ENCODE peak calls at places on chromosomes 16 and 17, in five cellular contexts. One of them, this sample, is unnamed.

GRCh38 chr16:27689711-27690110 is 139.8 kb downstream of the KATNIP start:
- DNase-seq in Panc1: no peak
- DNase-seq in RWPE2: no peak
- DNase-seq in hepatocyte: no peak
- DNase-seq in heart right ventricle: no peak
- DNase-seq in this sample: no peak

GRCh38 chr17:59890720-59891119 is 2.0 kb downstream of the TUBD1 start:
- DNase-seq in Panc1: no peak
- DNase-seq in RWPE2: no peak
- DNase-seq in hepatocyte: peak; percentile 7
- DNase-seq in heart right ventricle: no peak
- DNase-seq in this sample: no peak

GRCh38 chr16:29876186-29876577 is 13.2 kb upstream of the CDIPT start:
- DNase-seq in Panc1: no peak
- DNase-seq in RWPE2: no peak
- DNase-seq in hepatocyte: no peak
- DNase-seq in heart right ventricle: no peak
- DNase-seq in this sample: peak; percentile 92

GRCh38 chr17:75570772-75571171 is 16.8 kb upstream of the MYO15B start:
- DNase-seq in Panc1: no peak
- DNase-seq in RWPE2: peak; percentile 68
- DNase-seq in hepatocyte: peak; percentile 2
- DNase-seq in heart right ventricle: no peak
- DNase-seq in this sample: no peak

GRCh38 chr17:12406623-12407228 is 259.0 kb upstream of the MYOCD start:
- DNase-seq in Panc1: no peak
- DNase-seq in RWPE2: no peak
- DNase-seq in hepatocyte: peak; percentile 19
- DNase-seq in heart right ventricle: no peak
- DNase-seq in this sample: no peak

GRCh38 chr17:8151641-8152111 is 528 bp downstream of the PER1 start:
- DNase-seq in Panc1: no peak
- DNase-seq in RWPE2: no peak
- DNase-seq in hepatocyte: peak; percentile 78
- DNase-seq in heart right ventricle: peak; percentile 95
- DNase-seq in this sample: no peak

GRCh38 chr17:38894276-38894675 is 24.4 kb downstream of the LASP1 start:
- DNase-seq in Panc1: no peak
- DNase-seq in RWPE2: no peak
- DNase-seq in hepatocyte: no peak
- DNase-seq in heart right ventricle: no peak
- DNase-seq in this sample: no peak

GRCh38 chr16:81956213-81956948 is 54.9 kb downstream of the SDR42E1 start:
- DNase-seq in Panc1: no peak
- DNase-seq in RWPE2: no peak
- DNase-seq in hepatocyte: no peak
- DNase-seq in heart right ventricle: no peak
- DNase-seq in this sample: no peak

GRCh38 chr16:71453051-71453450 is 9.0 kb downstream of the ZNF23 start:
- DNase-seq in Panc1: no peak
- DNase-seq in RWPE2: no peak
- DNase-seq in hepatocyte: no peak
- DNase-seq in heart right ventricle: no peak
- DNase-seq in this sample: no peak

GRCh38 chr17:17724307-17724921 is 43.2 kb downstream of the RAI1 start:
- DNase-seq in Panc1: no peak
- DNase-seq in RWPE2: no peak
- DNase-seq in hepatocyte: peak; percentile 51
- DNase-seq in heart right ventricle: peak; percentile 64
- DNase-seq in this sample: peak; percentile 95

GRCh38 chr16:90057738-90058173 is 19.4 kb downstream of the PRDM7 start:
- DNase-seq in Panc1: no peak
- DNase-seq in RWPE2: no peak
- DNase-seq in hepatocyte: peak; percentile 55
- DNase-seq in heart right ventricle: no peak
- DNase-seq in this sample: no peak

GRCh38 chr16:54054237-54054780 is 232.3 kb downstream of the IRX3 start:
- DNase-seq in Panc1: no peak
- DNase-seq in RWPE2: no peak
- DNase-seq in hepatocyte: no peak
- DNase-seq in heart right ventricle: no peak
- DNase-seq in this sample: no peak

GRCh38 chr17:77834170-77835115 is 124.1 kb upstream of the TNRC6C start:
- DNase-seq in Panc1: no peak
- DNase-seq in RWPE2: peak; percentile 80
- DNase-seq in hepatocyte: peak; percentile 92
- DNase-seq in heart right ventricle: peak; percentile 67
- DNase-seq in this sample: peak; percentile 88

GRCh38 chr17:41530062-41531048 is 2.2 kb upstream of the KRT19 start:
- DNase-seq in Panc1: no peak
- DNase-seq in RWPE2: no peak
- DNase-seq in hepatocyte: peak; percentile 91
- DNase-seq in heart right ventricle: no peak
- DNase-seq in this sample: no peak

GRCh38 chr17:76726231-76726765 is at the start of gene JMJD6:
- DNase-seq in Panc1: peak; percentile 69
- DNase-seq in RWPE2: peak; percentile 97
- DNase-seq in hepatocyte: peak; percentile 96
- DNase-seq in heart right ventricle: peak; percentile 97
- DNase-seq in this sample: peak; percentile 98

GRCh38 chr16:80932725-80933124 is 74.0 kb downstream of the CMC2 start:
- DNase-seq in Panc1: no peak
- DNase-seq in RWPE2: peak; percentile 67
- DNase-seq in hepatocyte: no peak
- DNase-seq in heart right ventricle: peak; percentile 69
- DNase-seq in this sample: peak; percentile 39

GRCh38 chr16:86708431-86708830 is 130.1 kb downstream of the FOXL1 start:
- DNase-seq in Panc1: no peak
- DNase-seq in RWPE2: no peak
- DNase-seq in hepatocyte: no peak
- DNase-seq in heart right ventricle: no peak
- DNase-seq in this sample: no peak

GRCh38 chr16:77912617-77913016 is 109.7 kb upstream of the CLEC3A start:
- DNase-seq in Panc1: no peak
- DNase-seq in RWPE2: no peak
- DNase-seq in hepatocyte: no peak
- DNase-seq in heart right ventricle: no peak
- DNase-seq in this sample: no peak

DNA sequence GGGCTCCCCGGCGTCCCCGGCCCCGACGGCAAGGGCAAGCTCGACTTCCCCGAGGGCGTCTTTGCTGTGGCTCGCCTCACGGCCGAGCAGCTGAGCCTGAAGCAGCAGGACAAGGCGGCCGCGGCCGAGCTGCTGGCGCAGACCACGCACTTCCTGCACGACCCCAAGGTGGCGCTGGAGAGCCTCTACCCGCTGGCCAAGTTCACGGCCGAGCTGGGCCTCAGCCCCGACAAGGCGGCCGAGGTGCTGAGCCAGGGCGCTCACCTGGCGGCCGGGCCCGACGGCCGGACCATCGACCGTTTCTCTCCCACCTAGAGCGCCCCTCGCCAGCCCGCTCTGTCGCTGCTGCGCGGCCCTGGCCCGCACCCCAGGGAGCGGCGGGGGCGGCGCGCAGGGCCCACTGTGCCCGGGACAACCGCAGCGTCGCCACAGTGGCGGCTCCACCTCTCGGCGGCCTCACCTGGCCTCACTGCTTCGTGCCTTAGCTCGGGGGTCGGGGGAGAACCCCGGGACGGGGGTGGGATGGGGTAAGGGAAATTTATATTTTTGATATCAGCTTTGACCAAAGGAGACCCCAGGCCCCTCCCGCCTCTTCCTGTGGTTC is 3.7 kb downstream of the HIC1 start:
- DNase-seq in Panc1: no peak
- DNase-seq in RWPE2: no peak
- DNase-seq in hepatocyte: peak; percentile 63
- DNase-seq in heart right ventricle: peak; percentile 80
- DNase-seq in this sample: peak; percentile 95
- H3K27me3 ChIP-seq in Panc1: no peaks in the 10 kb centered on the region
- H3K27me3 ChIP-seq in RWPE2: no peaks in the 10 kb centered on the region
- H3K27me3 ChIP-seq in hepatocyte: peaks cover 50% of the 10 kb centered on the region
- H3K27me3 ChIP-seq in heart right ventricle: peaks cover 37% of the 10 kb centered on the region
- H3K27me3 ChIP-seq in this sample: peaks cover 54% of the 10 kb centered on the region

GRCh38 chr17:57484826-57485565 is 228.7 kb downstream of the MSI2 start:
- DNase-seq in Panc1: no peak
- DNase-seq in RWPE2: no peak
- DNase-seq in hepatocyte: no peak
- DNase-seq in heart right ventricle: no peak
- DNase-seq in this sample: no peak

GRCh38 chr17:57480438-57481196 is 224.3 kb downstream of the MSI2 start:
- DNase-seq in Panc1: no peak
- DNase-seq in RWPE2: no peak
- DNase-seq in hepatocyte: no peak
- DNase-seq in heart right ventricle: no peak
- DNase-seq in this sample: no peak

GRCh38 chr17:57484081-57484666 is 227.9 kb downstream of the MSI2 start:
- DNase-seq in Panc1: no peak
- DNase-seq in RWPE2: no peak
- DNase-seq in hepatocyte: no peak
- DNase-seq in heart right ventricle: no peak
- DNase-seq in this sample: no peak

GRCh38 chr17:57481901-57482300 is 225.6 kb downstream of the MSI2 start:
- DNase-seq in Panc1: no peak
- DNase-seq in RWPE2: no peak
- DNase-seq in hepatocyte: peak; percentile 70
- DNase-seq in heart right ventricle: no peak
- DNase-seq in this sample: no peak

GRCh38 chr17:57482657-57483056 is 226.3 kb downstream of the MSI2 start:
- DNase-seq in Panc1: no peak
- DNase-seq in RWPE2: no peak
- DNase-seq in hepatocyte: no peak
- DNase-seq in heart right ventricle: no peak
- DNase-seq in this sample: no peak
- H3K27me3 ChIP-seq in Panc1: no peaks in the 10 kb centered on the region
- H3K27me3 ChIP-seq in RWPE2: no peaks in the 10 kb centered on the region
- H3K27me3 ChIP-seq in hepatocyte: no peaks in the 10 kb centered on the region
- H3K27me3 ChIP-seq in heart right ventricle: no peaks in the 10 kb centered on the region
- H3K27me3 ChIP-seq in this sample: no peaks in the 10 kb centered on the region

GRCh38 chr17:79627184-79627765 is 16.4 kb upstream of the RBFOX3 start:
- DNase-seq in Panc1: no peak
- DNase-seq in RWPE2: peak; percentile 55
- DNase-seq in hepatocyte: no peak
- DNase-seq in heart right ventricle: no peak
- DNase-seq in this sample: peak; percentile 41
- H3K27me3 ChIP-seq in Panc1: peaks cover 6% of the 10 kb centered on the region
- H3K27me3 ChIP-seq in RWPE2: peaks cover 72% of the 10 kb centered on the region
- H3K27me3 ChIP-seq in hepatocyte: no peaks in the 10 kb centered on the region
- H3K27me3 ChIP-seq in heart right ventricle: peaks cover 60% of the 10 kb centered on the region
- H3K27me3 ChIP-seq in this sample: no peaks in the 10 kb centered on the region

GRCh38 chr17:68594552-68594951 is 6.6 kb downstream of the FAM20A start:
- DNase-seq in Panc1: no peak
- DNase-seq in RWPE2: no peak
- DNase-seq in hepatocyte: no peak
- DNase-seq in heart right ventricle: no peak
- DNase-seq in this sample: no peak

GRCh38 chr17:68595986-68596385 is 5.2 kb downstream of the FAM20A start:
- DNase-seq in Panc1: no peak
- DNase-seq in RWPE2: no peak
- DNase-seq in hepatocyte: no peak
- DNase-seq in heart right ventricle: no peak
- DNase-seq in this sample: no peak

GRCh38 chr17:68595496-68595895 is 5.7 kb downstream of the FAM20A start:
- DNase-seq in Panc1: no peak
- DNase-seq in RWPE2: no peak
- DNase-seq in hepatocyte: no peak
- DNase-seq in heart right ventricle: peak; percentile 48
- DNase-seq in this sample: no peak

GRCh38 chr17:68598074-68598473 is 3.1 kb downstream of the FAM20A start:
- DNase-seq in Panc1: no peak
- DNase-seq in RWPE2: no peak
- DNase-seq in hepatocyte: no peak
- DNase-seq in heart right ventricle: no peak
- DNase-seq in this sample: no peak

DNA sequence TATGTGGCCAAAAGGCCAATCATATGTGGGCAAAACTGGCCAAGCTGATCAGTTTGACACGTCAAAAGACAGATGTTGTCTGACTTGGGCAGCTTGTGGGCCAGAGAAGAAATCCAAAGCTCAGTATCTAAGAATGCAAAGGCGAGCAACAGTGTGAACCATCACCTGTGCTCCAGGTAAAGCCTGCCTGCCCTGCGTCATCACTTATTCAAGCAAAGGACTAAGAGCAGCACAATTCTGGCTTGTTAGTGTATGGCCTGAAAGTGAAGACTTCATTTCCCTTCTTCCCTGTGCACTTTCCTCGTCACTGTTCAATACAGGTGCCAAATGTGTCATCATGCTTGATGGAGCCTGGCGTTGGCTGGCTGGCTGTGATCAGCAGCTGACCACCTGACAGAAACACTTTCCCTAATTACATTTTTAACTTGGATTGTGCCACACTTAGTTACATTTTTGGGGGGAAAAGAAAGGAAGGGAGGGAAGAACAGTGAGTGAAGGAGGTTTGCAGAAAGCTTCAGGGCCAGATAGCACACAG is 4.7 kb downstream of the FAM20A start:
- DNase-seq in Panc1: no peak
- DNase-seq in RWPE2: no peak
- DNase-seq in hepatocyte: no peak
- DNase-seq in heart right ventricle: no peak
- DNase-seq in this sample: no peak
- H3K27me3 ChIP-seq in Panc1: peaks cover 7% of the 10 kb centered on the region
- H3K27me3 ChIP-seq in RWPE2: peaks cover 40% of the 10 kb centered on the region
- H3K27me3 ChIP-seq in hepatocyte: no peaks in the 10 kb centered on the region
- H3K27me3 ChIP-seq in heart right ventricle: no peaks in the 10 kb centered on the region
- H3K27me3 ChIP-seq in this sample: peaks cover 13% of the 10 kb centered on the region

GRCh38 chr17:46773676-46774075 is 44.8 kb downstream of the WNT3 start:
- DNase-seq in Panc1: no peak
- DNase-seq in RWPE2: no peak
- DNase-seq in hepatocyte: no peak
- DNase-seq in heart right ventricle: no peak
- DNase-seq in this sample: no peak
- H3K27me3 ChIP-seq in Panc1: no peaks in the 10 kb centered on the region
- H3K27me3 ChIP-seq in RWPE2: no peaks in the 10 kb centered on the region
- H3K27me3 ChIP-seq in hepatocyte: no peaks in the 10 kb centered on the region
- H3K27me3 ChIP-seq in heart right ventricle: no peaks in the 10 kb centered on the region
- H3K27me3 ChIP-seq in this sample: peaks cover 21% of the 10 kb centered on the region

GRCh38 chr16:88691129-88691813 is 5.0 kb upstream of the SNAI3 start:
- DNase-seq in Panc1: no peak
- DNase-seq in RWPE2: no peak
- DNase-seq in hepatocyte: no peak
- DNase-seq in heart right ventricle: no peak
- DNase-seq in this sample: no peak

GRCh38 chr16:88690341-88691128 is 4.2 kb upstream of the SNAI3 start:
- DNase-seq in Panc1: no peak
- DNase-seq in RWPE2: no peak
- DNase-seq in hepatocyte: no peak
- DNase-seq in heart right ventricle: no peak
- DNase-seq in this sample: no peak

GRCh38 chr16:88692861-88693260 is 6.6 kb upstream of the SNAI3 start:
- DNase-seq in Panc1: no peak
- DNase-seq in RWPE2: no peak
- DNase-seq in hepatocyte: no peak
- DNase-seq in heart right ventricle: no peak
- DNase-seq in this sample: no peak

GRCh38 chr16:88693420-88694177 is 7.3 kb upstream of the SNAI3 start:
- DNase-seq in Panc1: no peak
- DNase-seq in RWPE2: no peak
- DNase-seq in hepatocyte: no peak
- DNase-seq in heart right ventricle: no peak
- DNase-seq in this sample: no peak

GRCh38 chr16:88691924-88692560 is 5.7 kb upstream of the SNAI3 start:
- DNase-seq in Panc1: no peak
- DNase-seq in RWPE2: no peak
- DNase-seq in hepatocyte: no peak
- DNase-seq in heart right ventricle: no peak
- DNase-seq in this sample: no peak
- H3K27me3 ChIP-seq in Panc1: no peaks in the 10 kb centered on the region
- H3K27me3 ChIP-seq in RWPE2: peaks cover 17% of the 10 kb centered on the region
- H3K27me3 ChIP-seq in hepatocyte: no peaks in the 10 kb centered on the region
- H3K27me3 ChIP-seq in heart right ventricle: peaks cover 47% of the 10 kb centered on the region
- H3K27me3 ChIP-seq in this sample: peaks cover 9% of the 10 kb centered on the region

GRCh38 chr17:74361613-74362391 is at the start of gene BTBD17:
- DNase-seq in Panc1: no peak
- DNase-seq in RWPE2: peak; percentile 65
- DNase-seq in hepatocyte: peak; percentile 71
- DNase-seq in heart right ventricle: peak; percentile 46
- DNase-seq in this sample: peak; percentile 97
- H3K27me3 ChIP-seq in Panc1: no peaks in the 10 kb centered on the region
- H3K27me3 ChIP-seq in RWPE2: peaks cover 41% of the 10 kb centered on the region
- H3K27me3 ChIP-seq in hepatocyte: peaks cover 11% of the 10 kb centered on the region
- H3K27me3 ChIP-seq in heart right ventricle: peaks cover 57% of the 10 kb centered on the region
- H3K27me3 ChIP-seq in this sample: peaks cover 6% of the 10 kb centered on the region

This sample was measured in H7.